ENCODE peak calls at places on chromosomes 13 and 19, in eight cellular contexts. G is iPS-NIHi11; X is stimulated activated CD8-positive, alpha-beta memory T cell treated with anti-CD3 and anti-CD28 coated beads, Interleukin-7, amount 100 ng/mL, for 24 hours; Q is NCI-H187 treated with DMSO at 0.1 percent for 48 hours; N is EL; D is effector CD8-positive, alpha-beta T cell; J is AG09319; C is activated T-helper 1 cell treated with anti-CD3 and anti-CD28 coated beads, Interleukin-2, amount 50 U/mL, for 16 hours. V is an unnamed sample.
A peak's percentile ranks its signal among the peaks of the same experiment; 100 is the strongest.

GRCh38 chr19:4581381-4582111 is 22.1 kb upstream of the SEMA6B start:
- DNase-seq in C (no peak), N (peak; percentile 36), D (no peak), J (no peak), Q (no peak), G (peak; percentile 88), X (no peak), V (no peak)

GRCh38 chr19:8387688-8388611 is 2.2 kb upstream of the RAB11B start:
- DNase-seq in D (no peak), C (no peak), G (no peak), Q (no peak), X (no peak), J (no peak), N (no peak), V (no peak)

GRCh38 chr19:42290523-42291436 is 11.2 kb upstream of the PRR19 start:
- DNase-seq in Q (no peak), G (peak; percentile 46), C (peak; percentile 22), X (no peak), N (peak; percentile 39), J (no peak), D (peak; percentile 64), V (no peak)

GRCh38 chr13:114027046-114027760 is 53.3 kb upstream of the C13orf46 start:
- DNase-seq in X (no peak), C (no peak), N (peak; percentile 16), G (no peak), J (peak; percentile 50), D (no peak), Q (no peak), V (no peak)

GRCh38 chr19:18436651-18437478 is 1.1 kb downstream of the ISYNA1 start:
- DNase-seq in X (peak; percentile 63), G (peak; percentile 88), N (peak; percentile 89), D (peak; percentile 82), C (peak; percentile 55), Q (no peak), J (no peak), V (no peak)

GRCh38 chr13:51838235-51838846 is 6.6 kb downstream of the TMEM272 start:
- DNase-seq in N (peak; percentile 50), D (no peak), G (no peak), J (no peak), X (no peak), C (no peak), Q (no peak), V (no peak)

GRCh38 chr19:48506138-48506733 is 5.4 kb downstream of the LMTK3 start:
- DNase-seq in J (peak; percentile 10), G (no peak), C (no peak), X (no peak), Q (no peak), D (no peak), N (peak; percentile 65), V (no peak)

GRCh38 chr13:29753593-29754485 is 96.6 kb downstream of the UBL3 start:
- DNase-seq in C (no peak), J (no peak), X (no peak), G (no peak), D (no peak), N (peak; percentile 31), Q (no peak), V (no peak)

GRCh38 chr13:51895906-51896888 is 34.4 kb downstream of the CCDC70 start:
- DNase-seq in J (no peak), Q (no peak), C (no peak), N (peak; percentile 42), D (no peak), G (peak; percentile 80), X (no peak), V (peak; percentile 43)

GRCh38 chr13:106599875-106600797 is 32.2 kb upstream of the ARGLU1 start:
- DNase-seq in Q (no peak), X (no peak), D (no peak), G (no peak), N (peak; percentile 65), C (no peak), J (no peak), V (no peak)

GRCh38 chr13:98279473-98280175 is 102.6 kb upstream of the RNF113B start:
- DNase-seq in G (peak; percentile 61), N (no peak), C (no peak), D (no peak), Q (peak; percentile 62), X (no peak), J (no peak), V (no peak)

GRCh38 chr13:41700790-41701310 is 243.5 kb downstream of the RGCC start:
- DNase-seq in G (no peak), Q (no peak), J (peak; percentile 62), X (no peak), C (no peak), N (peak; percentile 67), D (no peak), V (no peak)

GRCh38 chr19:17564783-17565182 is 9.3 kb downstream of the COLGALT1 start:
- DNase-seq in J (no peak), G (no peak), X (no peak), N (no peak), D (no peak), C (no peak), Q (no peak), V (no peak)

GRCh38 chr13:43272866-43273265 is 249.5 kb downstream of the DNAJC15 start:
- DNase-seq in G (no peak), N (no peak), D (no peak), C (no peak), Q (peak; percentile 52), X (no peak), J (no peak), V (no peak)

GRCh38 chr19:45178262-45179062 is at the start of gene BLOC1S3:
- DNase-seq in Q (peak; percentile 100), C (peak; percentile 99), G (peak; percentile 94), J (peak; percentile 100), N (peak; percentile 100), D (peak; percentile 99), X (peak; percentile 100), V (peak; percentile 99)

GRCh38 chr13:24491853-24492252 is 20.7 kb downstream of the PARP4 start:
- DNase-seq in C (no peak), N (no peak), D (no peak), Q (no peak), J (no peak), G (no peak), X (no peak), V (no peak)

GRCh38 chr19:51691122-51692064 is 1.7 kb upstream of the SPACA6 start:
- DNase-seq in J (no peak), N (peak; percentile 59), X (no peak), D (no peak), C (no peak), Q (no peak), G (no peak), V (peak; percentile 31)

GRCh38 chr13:30052127-30052526 is 201.7 kb upstream of the UBL3 start:
- DNase-seq in N (no peak), C (no peak), Q (no peak), G (peak; percentile 36), D (no peak), J (no peak), X (no peak), V (no peak)

GRCh38 chr19:52270266-52270885 is 989 bp downstream of the ZNF766 start:
- DNase-seq in X (no peak), G (peak; percentile 35), Q (no peak), D (no peak), C (no peak), J (no peak), N (peak; percentile 25), V (no peak)

GRCh38 chr19:5572556-5573286 is 5.0 kb upstream of the TINCR start:
- DNase-seq in Q (no peak), X (no peak), G (no peak), C (no peak), N (no peak), D (no peak), J (no peak), V (no peak)

GRCh38 chr13:35474551-35474950 is 1.9 kb downstream of the MAB21L1 start:
- DNase-seq in G (no peak), J (no peak), Q (no peak), C (no peak), N (peak; percentile 38), D (no peak), X (no peak), V (no peak)

GRCh38 chr13:71316964-71317363 is 550.0 kb downstream of the DACH1 start:
- DNase-seq in N (no peak), J (no peak), C (no peak), G (no peak), Q (peak; percentile 48), D (no peak), X (no peak), V (no peak)

GRCh38 chr19:28258794-28259193 is 954.2 kb downstream of the UQCRFS1 start:
- DNase-seq in Q (no peak), C (no peak), J (no peak), D (no peak), N (no peak), G (no peak), X (no peak), V (no peak)

GRCh38 chr19:850221-850978 is 1.7 kb upstream of the ELANE start:
- DNase-seq in Q (no peak), J (peak; percentile 88), C (no peak), X (no peak), G (peak; percentile 70), D (no peak), N (peak; percentile 84), V (no peak)

GRCh38 chr13:109529964-109530363 is 256.4 kb downstream of the IRS2 start:
- DNase-seq in G (no peak), Q (no peak), X (no peak), D (no peak), C (no peak), J (no peak), N (no peak), V (no peak)

GRCh38 chr19:4897146-4897545 is 5.5 kb downstream of the ARRDC5 start:
- DNase-seq in N (no peak), C (no peak), X (no peak), Q (no peak), J (no peak), D (no peak), G (peak; percentile 10), V (no peak)

GRCh38 chr13:32340917-32341316 is 25.6 kb downstream of the BRCA2 start:
- DNase-seq in G (no peak), Q (no peak), J (no peak), N (no peak), X (no peak), D (no peak), C (no peak), V (no peak)

GRCh38 chr19:38675611-38676010 is 28.2 kb downstream of the ACTN4 start:
- DNase-seq in J (no peak), C (no peak), X (no peak), G (no peak), N (peak; percentile 34), Q (no peak), D (no peak), V (no peak)

GRCh38 chr13:20441066-20441465 is 84.6 kb downstream of the CRYL1 start:
- DNase-seq in Q (no peak), X (no peak), D (no peak), N (no peak), C (no peak), G (no peak), J (no peak), V (no peak)

GRCh38 chr19:45601524-45602522 is at the start of gene GPR4:
- DNase-seq in J (no peak), X (no peak), Q (no peak), G (peak; percentile 95), N (peak; percentile 39), C (no peak), D (no peak), V (no peak)

GRCh38 chr13:28820099-28821051 is at the start of gene MTUS2:
- DNase-seq in N (no peak), G (peak; percentile 65), J (no peak), Q (no peak), D (no peak), C (no peak), X (no peak), V (no peak)

GRCh38 chr19:50686310-50687032 is 33.1 kb downstream of the SHANK1 start:
- DNase-seq in Q (no peak), X (no peak), J (no peak), D (no peak), C (no peak), N (no peak), G (peak; percentile 83), V (no peak)